ENCODE peak calls at places on chromosomes 11 and 22, in eight cellular contexts. L, A, N, E, C, I, J and V are unnamed samples.

GRCh38 chr11:32586576-32587190 is 3.1 kb downstream of the EIF3M start:
- DNase-seq in E (no peak), C (peak), L (peak), J (no peak), I (peak), N (no peak), A (no peak), V (no peak)

GRCh38 chr11:19670030-19670761 is 42.4 kb upstream of the NAV2 start:
- DNase-seq in A (no peak), J (no peak), N (no peak), C (peak), L (peak), I (peak), E (no peak), V (no peak)

GRCh38 chr11:132024587-132025295 is 654.3 kb downstream of the NTM start:
- DNase-seq in E (no peak), J (peak), N (no peak), L (peak), C (peak), A (no peak), I (peak), V (no peak)

GRCh38 chr11:128796275-128796674 is 70.8 kb downstream of the KCNJ1 start:
- DNase-seq in N (peak), E (no peak), I (peak), J (peak), L (peak), C (no peak), A (peak), V (no peak)

GRCh38 chr22:36457688-36458450 is 23.6 kb downstream of the TXN2 start:
- DNase-seq in N (no peak), A (no peak), C (no peak), E (no peak), I (peak), J (peak), L (no peak), V (no peak)

GRCh38 chr11:86990520-86990919 is 35.3 kb upstream of the FZD4 start:
- DNase-seq in I (peak), A (no peak), J (no peak), E (no peak), L (peak), N (no peak), C (peak), V (no peak)

GRCh38 chr11:14418801-14419417 is 59.9 kb upstream of the RRAS2 start:
- DNase-seq in I (peak), J (peak), C (peak), L (no peak), E (no peak), A (no peak), N (peak), V (no peak)

GRCh38 chr11:44825058-44825795 is 98.5 kb downstream of the TSPAN18 start:
- DNase-seq in A (no peak), C (no peak), E (no peak), I (no peak), J (no peak), N (no peak), L (no peak), V (no peak)

GRCh38 chr11:106306942-106307341 is 229.5 kb downstream of the AASDHPPT start:
- DNase-seq in L (no peak), C (peak), I (peak), A (no peak), N (no peak), J (no peak), E (no peak), V (no peak)

GRCh38 chr11:22555901-22556300 is 69.7 kb downstream of the FANCF start:
- DNase-seq in J (no peak), C (no peak), I (no peak), N (no peak), L (no peak), A (no peak), E (no peak), V (no peak)

GRCh38 chr11:34161812-34162506 is 56.5 kb downstream of the NAT10 start:
- DNase-seq in L (peak), E (no peak), N (peak), J (no peak), C (peak), A (no peak), I (no peak), V (no peak)

GRCh38 chr11:287821-288327 is 1.1 kb upstream of the PGGHG start:
- DNase-seq in L (no peak), E (peak), N (no peak), J (peak), I (no peak), A (no peak), C (no peak), V (no peak)

GRCh38 chr11:86214710-86215109 is 29.8 kb upstream of the EED start:
- DNase-seq in L (peak), C (peak), E (no peak), I (no peak), A (peak), J (peak), N (peak), V (no peak)

GRCh38 chr11:74004694-74005615 is 3.9 kb downstream of the UCP3 start:
- DNase-seq in N (no peak), J (no peak), E (no peak), I (no peak), C (no peak), A (no peak), L (no peak), V (no peak)

GRCh38 chr11:126197277-126197939 is 14.0 kb downstream of the RPUSD4 start:
- DNase-seq in E (no peak), J (no peak), A (no peak), C (peak), I (no peak), L (peak), N (no peak), V (no peak)

GRCh38 chr22:39149915-39150847 is 2.3 kb downstream of the CBX7 start:
- DNase-seq in J (no peak), E (peak), L (no peak), N (no peak), A (no peak), I (no peak), C (no peak), V (no peak)

GRCh38 chr11:132779487-132779886 is 752.8 kb downstream of the OPCML start:
- DNase-seq in L (peak), I (no peak), C (peak), A (no peak), J (no peak), E (no peak), N (no peak), V (no peak)

GRCh38 chr22:47943729-47944700 is 1181.6 kb downstream of the TBC1D22A start:
- DNase-seq in C (no peak), I (no peak), E (no peak), N (no peak), J (no peak), A (no peak), L (no peak), V (no peak)

GRCh38 chr11:126581871-126582270 is 226.4 kb downstream of the ST3GAL4 start:
- DNase-seq in I (no peak), N (no peak), E (no peak), L (no peak), C (no peak), A (no peak), J (no peak), V (no peak)

GRCh38 chr11:94768602-94769511 is 701 bp downstream of the AMOTL1 start:
- DNase-seq in A (peak), C (no peak), J (peak), N (peak), I (peak), L (peak), E (no peak), V (peak)

GRCh38 chr22:21642584-21643448 is 714 bp downstream of the SDF2L1 start:
- DNase-seq in I (peak), N (peak), E (no peak), A (peak), J (peak), C (peak), L (peak), V (peak)

GRCh38 chr11:86625981-86626380 is 46.4 kb downstream of the ME3 start:
- DNase-seq in E (no peak), L (no peak), J (no peak), N (no peak), C (no peak), I (peak), A (no peak), V (no peak)

GRCh38 chr22:25076281-25076680 is 123.4 kb upstream of the CRYBB3 start:
- DNase-seq in A (no peak), J (no peak), L (no peak), C (no peak), E (no peak), I (no peak), N (no peak), V (no peak)

GRCh38 chr22:41197808-41198585 is 7.1 kb upstream of the L3MBTL2 start:
- DNase-seq in E (no peak), N (no peak), C (peak), L (no peak), A (no peak), J (no peak), I (no peak), V (peak)

GRCh38 chr11:3225826-3226750 is 6.1 kb downstream of the MRGPRE start:
- DNase-seq in J (peak), C (no peak), A (no peak), N (peak), E (peak), I (no peak), L (no peak), V (no peak)

GRCh38 chr22:20029550-20030225 is 8.8 kb downstream of the TANGO2 start:
- DNase-seq in J (no peak), A (no peak), L (no peak), E (no peak), I (no peak), N (no peak), C (no peak), V (no peak)
- TF ChIP-seq CTCF in J (no peak), A (no peak), L (no peak), E (no peak), I (no peak), N (no peak), C (no peak), V (no peak)

GRCh38 chr11:72599325-72600117 is 74.7 kb downstream of the PDE2A start:
- DNase-seq in L (no peak), C (no peak), I (no peak), A (no peak), J (no peak), N (no peak), E (no peak), V (no peak)
- TF ChIP-seq CTCF in L (no peak), C (no peak), I (no peak), A (peak), J (no peak), N (no peak), E (no peak), V (no peak)

DNA sequence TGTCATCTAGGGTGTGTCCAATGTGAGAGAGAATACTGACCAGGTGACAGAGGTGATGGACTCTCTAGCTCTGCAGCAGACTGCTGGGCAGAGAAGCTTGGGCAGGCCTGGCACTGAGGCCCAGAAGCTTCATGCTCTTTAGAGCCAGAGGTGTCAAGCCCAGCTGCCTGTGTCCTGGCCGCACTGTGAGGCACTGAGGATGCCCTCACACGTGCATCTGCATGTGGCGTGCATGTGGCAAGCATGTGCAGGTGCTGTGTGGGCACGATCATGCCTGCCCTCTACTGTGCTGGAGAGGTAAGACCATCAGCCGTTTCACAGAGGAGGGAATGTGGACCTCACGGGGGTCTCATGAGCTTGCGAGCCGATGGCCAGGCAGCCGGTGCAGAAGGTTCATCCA is 15.8 kb upstream of the TXNRD2 start:
- DNase-seq in I (no peak), L (no peak), E (peak), C (no peak), N (no peak), J (no peak), A (no peak), V (no peak)
- TF ChIP-seq CTCF in I (no peak), L (no peak), E (no peak), C (no peak), N (no peak), J (no peak), A (no peak), V (no peak)

GRCh38 chr11:69588270-69588669 is 52.7 kb upstream of the CCND1 start:
- DNase-seq in A (no peak), N (no peak), J (no peak), E (no peak), C (peak), L (peak), I (peak), V (no peak)
- TF ChIP-seq CTCF in A (no peak), N (no peak), J (no peak), E (no peak), C (peak), L (peak), I (peak), V (no peak)

DNA sequence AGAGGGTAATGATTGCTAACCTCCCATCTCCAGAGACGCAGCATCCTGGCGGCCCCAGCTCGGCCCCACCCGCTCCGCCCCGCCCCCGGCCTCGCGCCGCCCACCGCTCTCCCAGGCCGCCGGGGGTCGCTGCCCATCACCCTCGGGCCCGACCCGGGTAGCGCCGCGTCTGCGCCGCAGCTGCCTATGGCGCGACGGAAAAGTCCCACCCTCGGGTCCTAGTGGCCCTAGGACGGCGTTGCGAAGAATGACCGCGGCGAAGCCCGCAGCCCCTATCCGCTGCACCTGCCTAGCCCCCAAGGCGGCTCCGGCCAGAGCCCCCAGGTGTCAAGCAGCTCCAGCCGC is 457 bp downstream of the CPSF7 start:
- DNase-seq in N (peak), E (peak), C (peak), I (peak), A (peak), L (peak), J (peak), V (peak)
- TF ChIP-seq CTCF in N (peak), E (no peak), C (no peak), I (no peak), A (peak), L (no peak), J (peak), V (peak)

GRCh38 chr11:70270104-70270876 is at the start of gene PPFIA1:
- DNase-seq in N (peak), I (peak), L (peak), C (peak), A (peak), E (peak), J (peak), V (peak)
- TF ChIP-seq CTCF in N (peak), I (no peak), L (no peak), C (no peak), A (peak), E (no peak), J (no peak), V (no peak)

GRCh38 chr11:12525466-12526055 is 148.2 kb downstream of the PARVA start:
- DNase-seq in I (no peak), L (no peak), A (no peak), N (no peak), J (no peak), E (no peak), C (no peak), V (no peak)

GRCh38 chr11:12518606-12519385 is 141.4 kb downstream of the PARVA start:
- DNase-seq in J (no peak), I (no peak), N (no peak), A (no peak), C (no peak), E (no peak), L (no peak), V (no peak)

GRCh38 chr11:12524865-12525264 is 147.5 kb downstream of the PARVA start:
- DNase-seq in C (no peak), J (no peak), E (no peak), N (no peak), L (no peak), A (no peak), I (no peak), V (no peak)

GRCh38 chr11:12526789-12527188 is 147.4 kb upstream of the TEAD1 start:
- DNase-seq in C (peak), N (no peak), L (no peak), I (peak), J (no peak), A (no peak), E (no peak), V (no peak)

GRCh38 chr11:12523180-12523924 is 146.0 kb downstream of the PARVA start:
- DNase-seq in C (no peak), L (no peak), N (no peak), A (no peak), J (no peak), I (no peak), E (no peak), V (no peak)
- TF ChIP-seq CTCF in C (no peak), L (no peak), N (no peak), A (no peak), J (no peak), I (no peak), E (no peak), V (no peak)

GRCh38 chr11:133833101-133833898 is 12.0 kb downstream of the SPATA19 start:
- DNase-seq in A (no peak), J (no peak), E (no peak), L (no peak), C (no peak), I (no peak), N (no peak), V (no peak)

GRCh38 chr11:133829566-133829965 is 15.7 kb downstream of the SPATA19 start:
- DNase-seq in J (no peak), N (no peak), A (no peak), E (no peak), C (no peak), I (no peak), L (no peak), V (no peak)

GRCh38 chr11:133828861-133829260 is 16.5 kb downstream of the SPATA19 start:
- DNase-seq in J (no peak), L (no peak), C (no peak), A (no peak), I (no peak), E (no peak), N (no peak), V (no peak)

GRCh38 chr11:133832096-133833081 is 12.9 kb downstream of the SPATA19 start:
- DNase-seq in J (no peak), E (no peak), A (no peak), N (no peak), I (no peak), C (no peak), L (no peak), V (no peak)

DNA sequence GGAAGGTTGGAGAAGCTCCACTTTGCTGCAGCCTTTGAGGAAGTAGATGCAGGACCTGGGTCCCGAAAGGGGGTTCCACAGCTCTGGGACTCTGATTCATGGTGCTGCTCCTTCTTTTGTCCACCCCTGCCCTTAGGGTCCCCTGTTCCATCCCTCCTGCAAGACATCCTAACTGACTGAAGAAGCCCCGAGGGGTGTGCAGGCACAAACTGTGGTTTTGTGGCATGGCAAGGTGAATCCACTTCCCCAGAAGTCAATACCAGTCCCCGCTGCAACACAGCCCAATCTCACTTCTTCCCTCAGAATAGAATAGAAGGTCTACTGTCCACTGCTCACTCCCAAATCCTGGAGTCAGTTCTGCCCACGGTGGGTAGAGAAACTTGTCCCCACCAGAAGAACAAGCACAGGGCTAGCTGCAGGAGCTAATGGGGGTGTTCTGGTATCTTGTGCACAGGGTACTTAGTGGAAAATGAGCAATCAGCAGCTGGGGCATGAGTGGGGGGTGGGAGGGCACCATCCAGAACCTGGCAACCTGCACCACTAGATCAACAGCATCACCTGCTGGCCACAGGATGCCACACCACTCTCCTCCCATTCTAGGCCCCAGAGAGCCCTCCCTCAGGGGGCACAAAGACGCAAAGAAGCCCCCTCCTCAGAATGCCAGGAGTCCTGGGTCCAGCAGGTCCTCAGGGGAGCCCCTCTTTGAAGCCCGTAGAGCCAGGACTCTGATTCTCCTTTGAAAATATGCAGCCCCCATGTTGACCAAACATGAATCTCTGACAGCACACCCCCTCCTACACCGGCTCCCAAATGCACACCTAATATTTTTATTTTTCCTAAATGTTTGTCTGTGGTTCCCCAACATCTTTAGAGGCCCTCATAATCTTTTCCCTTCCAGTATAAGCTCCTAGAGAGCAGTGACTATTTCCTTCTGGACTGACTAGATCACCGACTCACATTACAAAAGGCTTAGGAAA is 14.1 kb downstream of the SPATA19 start:
- DNase-seq in C (no peak), J (no peak), E (no peak), N (no peak), I (no peak), L (no peak), A (no peak), V (no peak)
- TF ChIP-seq CTCF in C (no peak), J (no peak), E (no peak), N (peak), I (no peak), L (peak), A (peak), V (peak)

DNA sequence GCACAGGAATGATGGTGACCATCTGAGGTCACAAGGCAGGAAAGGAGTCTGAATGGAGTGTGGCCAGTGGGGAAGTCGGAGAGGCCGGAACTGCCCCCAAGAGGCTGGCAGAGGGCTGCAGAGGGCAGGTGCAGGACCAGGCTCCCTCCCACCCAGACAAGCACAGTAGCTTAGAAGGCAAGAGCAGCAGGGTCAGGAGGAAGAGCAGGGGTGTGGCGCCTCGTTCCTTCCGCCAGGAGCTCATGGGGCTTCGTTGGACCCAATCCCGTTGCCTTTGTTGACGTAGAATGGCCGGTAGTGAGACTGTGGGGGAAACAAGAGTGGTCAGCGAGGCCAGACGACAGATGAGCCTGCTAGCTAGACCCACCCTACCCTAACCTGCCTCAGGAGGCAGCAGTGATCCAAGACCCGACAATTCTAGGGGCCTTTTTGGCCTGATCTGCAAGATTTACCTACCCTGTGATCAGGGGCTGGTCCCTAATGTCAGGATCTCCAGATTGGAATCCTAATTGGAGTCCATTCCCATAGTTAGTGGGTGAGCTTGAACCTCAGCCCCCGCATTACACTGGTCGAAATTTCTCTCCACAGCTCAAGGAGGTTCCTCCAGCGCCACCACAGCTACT is 25.6 kb downstream of the TRIM29 start:
- DNase-seq in E (no peak), A (no peak), N (no peak), J (no peak), I (no peak), L (no peak), C (no peak), V (no peak)
- TF ChIP-seq CTCF in E (no peak), A (peak), N (no peak), J (no peak), I (no peak), L (no peak), C (peak), V (no peak)

GRCh38 chr11:46489668-46490560 is 98.3 kb upstream of the CHRM4 start:
- DNase-seq in A (peak), N (peak), E (no peak), I (peak), J (peak), L (peak), C (peak), V (peak)
- TF ChIP-seq CTCF in A (peak), N (peak), E (no peak), I (peak), J (peak), L (peak), C (peak), V (peak)